ENCODE peak calls at places on chromosome 14, in nine cellular contexts. C is left cardiac atrium; A is dorsolateral prefrontal cortex; J is astrocyte of the cerebellum; Y is NCI-H2171 treated with DMSO at 0.1 percent for 48 hours; Z is stimulated activated naive CD4-positive, alpha-beta T cell; N is HuH-7.5; G is NCI-H2081; M is cardiac muscle cell. S is an unnamed sample.

GRCh38 chr14:24080888-24081738 is 9.8 kb downstream of the CPNE6 start:
- DNase-seq in C (peak), A (peak), J (no peak), Y (peak), Z (peak), N (peak), G (peak), M (peak), S (no peak)

GRCh38 chr14:104536942-104537612 is 42.5 kb upstream of the C14orf180 start:
- DNase-seq in C (peak), A (peak), J (no peak), Y (no peak), Z (no peak), N (no peak), G (no peak), M (peak), S (no peak)

GRCh38 chr14:91337699-91338335 is 79.8 kb downstream of the CCDC88C start:
- DNase-seq in C (no peak), A (no peak), J (no peak), Y (no peak), Z (no peak), N (no peak), G (no peak), M (no peak), S (no peak)

GRCh38 chr14:86540636-86541247 is 1010.8 kb downstream of the FLRT2 start:
- DNase-seq in C (no peak), A (no peak), J (no peak), Y (no peak), Z (no peak), N (no peak), G (no peak), M (no peak), S (no peak)

GRCh38 chr14:32534145-32534544 is 205.0 kb downstream of the AKAP6 start:
- DNase-seq in C (no peak), A (no peak), J (no peak), Y (no peak), Z (no peak), N (no peak), G (no peak), M (no peak), S (no peak)

GRCh38 chr14:56659964-56660551 is 80.5 kb downstream of the TMEM260 start:
- DNase-seq in C (no peak), A (no peak), J (peak), Y (peak), Z (no peak), N (peak), G (peak), M (peak), S (peak)

GRCh38 chr14:51616724-51617409 is 34.8 kb upstream of the FRMD6 start:
- DNase-seq in C (no peak), A (no peak), J (peak), Y (no peak), Z (no peak), N (peak), G (no peak), M (peak), S (peak)

GRCh38 chr14:38210587-38211257 is 3.0 kb downstream of the SSTR1 start:
- DNase-seq in C (peak), A (no peak), J (no peak), Y (no peak), Z (no peak), N (no peak), G (no peak), M (peak), S (no peak)

GRCh38 chr14:104144911-104145825 is 6.8 kb downstream of the KIF26A start:
- DNase-seq in C (peak), A (peak), J (no peak), Y (no peak), Z (no peak), N (no peak), G (no peak), M (no peak), S (no peak)

GRCh38 chr14:72638021-72638420 is 255.9 kb downstream of the DPF3 start:
- DNase-seq in C (no peak), A (no peak), J (no peak), Y (no peak), Z (no peak), N (no peak), G (no peak), M (peak), S (peak)

GRCh38 chr14:24817638-24818053 is 183.7 kb upstream of the GZMB start:
- DNase-seq in C (no peak), A (no peak), J (peak), Y (no peak), Z (no peak), N (no peak), G (peak), M (peak), S (no peak)

GRCh38 chr14:80491562-80492139 is 280.3 kb upstream of the DIO2 start:
- DNase-seq in C (no peak), A (no peak), J (no peak), Y (no peak), Z (no peak), N (no peak), G (no peak), M (no peak), S (no peak)

GRCh38 chr14:66046035-66046434 is 440.1 kb upstream of the CCDC196 start:
- DNase-seq in C (no peak), A (no peak), J (no peak), Y (peak), Z (no peak), N (no peak), G (no peak), M (peak), S (no peak)

GRCh38 chr14:20415723-20416622 is 2.7 kb upstream of the TEP1 start:
- DNase-seq in C (no peak), A (no peak), J (peak), Y (peak), Z (no peak), N (no peak), G (peak), M (peak), S (peak)

GRCh38 chr14:80549141-80549540 is 337.8 kb upstream of the DIO2 start:
- DNase-seq in C (no peak), A (no peak), J (no peak), Y (no peak), Z (no peak), N (no peak), G (no peak), M (peak), S (no peak)

GRCh38 chr14:55540847-55541773 is 38.9 kb upstream of the KTN1 start:
- DNase-seq in C (no peak), A (no peak), J (no peak), Y (no peak), Z (no peak), N (no peak), G (no peak), M (no peak), S (no peak)

GRCh38 chr14:69895109-69895508 is 15.9 kb downstream of the SMOC1 start:
- DNase-seq in C (no peak), A (no peak), J (no peak), Y (no peak), Z (no peak), N (no peak), G (no peak), M (no peak), S (no peak)

GRCh38 chr14:58298880-58299664 is 717 bp downstream of the ARID4A start:
- DNase-seq in C (peak), A (no peak), J (no peak), Y (peak), Z (peak), N (peak), G (peak), M (no peak), S (no peak)

GRCh38 chr14:29126361-29126760 is 359.8 kb downstream of the FOXG1 start:
- DNase-seq in C (no peak), A (no peak), J (no peak), Y (no peak), Z (no peak), N (no peak), G (no peak), M (no peak), S (no peak)

GRCh38 chr14:33525626-33526025 is 425.2 kb downstream of the EGLN3 start:
- DNase-seq in C (no peak), A (no peak), J (no peak), Y (no peak), Z (no peak), N (no peak), G (no peak), M (peak), S (no peak)

GRCh38 chr14:76761198-76761848 is at the start of gene VASH1:
- DNase-seq in C (peak), A (no peak), J (peak), Y (peak), Z (peak), N (peak), G (peak), M (peak), S (peak)

GRCh38 chr14:106662947-106663346 is 1136.6 kb downstream of the TMEM121 start:
- DNase-seq in C (no peak), A (no peak), J (no peak), Y (no peak), Z (no peak), N (no peak), G (no peak), M (no peak), S (no peak)

GRCh38 chr14:99257673-99258221 is 14.2 kb downstream of the BCL11B start:
- DNase-seq in C (no peak), A (no peak), J (no peak), Y (no peak), Z (no peak), N (no peak), G (no peak), M (no peak), S (no peak)

GRCh38 chr14:50452285-50452684 is 55.6 kb upstream of the CDKL1 start:
- DNase-seq in C (no peak), A (no peak), J (peak), Y (peak), Z (no peak), N (no peak), G (peak), M (no peak), S (no peak)

GRCh38 chr14:95486875-95487668 is 29.4 kb downstream of the SYNE3 start:
- DNase-seq in C (no peak), A (no peak), J (no peak), Y (no peak), Z (no peak), N (no peak), G (no peak), M (no peak), S (no peak)

GRCh38 chr14:51335521-51335920 is 95.5 kb downstream of the TMX1 start:
- DNase-seq in C (peak), A (no peak), J (no peak), Y (no peak), Z (no peak), N (no peak), G (no peak), M (peak), S (peak)

GRCh38 chr14:38210168-38210567 is 2.5 kb downstream of the SSTR1 start:
- DNase-seq in C (peak), A (peak), J (no peak), Y (no peak), Z (no peak), N (no peak), G (no peak), M (peak), S (peak)